ENCODE peak calls at places on chromosomes 11 and 22, in eight cellular contexts. M is mammary epithelial cell; U is spleen; W is tibial nerve; L is CD8-positive, alpha-beta T cell; S is WERI-Rb-1; C is heart left ventricle; G is prostate gland. B is an unnamed sample.

GRCh38 chr11:119711476-119711875 is 17.5 kb downstream of the NECTIN1 start:
- DNase-seq in W (no peak), C (no peak), G (no peak), M (no peak), U (no peak), L (no peak), S (no peak), B (no peak)

GRCh38 chr22:16989915-16990314 is 18.1 kb downstream of the GAB4 start:
- DNase-seq in U (no peak), M (no peak), L (no peak), W (no peak), G (no peak), C (no peak), S (no peak), B (no peak)

GRCh38 chr11:65310756-65311155 is 3.9 kb upstream of the CDC42EP2 start:
- DNase-seq in G (no peak), C (no peak), M (no peak), U (no peak), S (peak), W (no peak), L (no peak), B (no peak)

GRCh38 chr11:122721964-122722266 is 66.4 kb downstream of the UBASH3B start:
- DNase-seq in L (no peak), G (no peak), U (no peak), M (peak), C (no peak), S (no peak), W (no peak), B (no peak)

GRCh38 chr22:23166841-23167610 is 13.3 kb upstream of the BCR start:
- DNase-seq in W (no peak), L (no peak), S (no peak), C (no peak), U (no peak), M (no peak), G (no peak), B (no peak)

GRCh38 chr22:27718186-27719032 is 83.1 kb downstream of the MN1 start:
- DNase-seq in G (peak), L (no peak), U (peak), C (peak), M (peak), S (no peak), W (peak), B (peak)

GRCh38 chr22:46352691-46353386 is 17.3 kb downstream of the TRMU start:
- DNase-seq in W (no peak), C (peak), U (peak), L (no peak), S (peak), M (peak), G (peak), B (peak)

GRCh38 chr11:118051611-118052461 is 25.0 kb upstream of the TMPRSS4 start:
- DNase-seq in L (peak), W (no peak), G (no peak), U (no peak), M (no peak), C (no peak), S (no peak), B (no peak)

GRCh38 chr11:111155021-111155420 is 90.5 kb upstream of the POU2AF2 start:
- DNase-seq in S (no peak), M (no peak), L (no peak), C (no peak), W (no peak), U (no peak), G (no peak), B (no peak)

GRCh38 chr22:40215266-40215665 is 37.5 kb downstream of the TNRC6B start:
- DNase-seq in M (no peak), C (no peak), U (no peak), W (no peak), L (no peak), G (no peak), S (no peak), B (no peak)

GRCh38 chr11:101390539-101390938 is 193.3 kb downstream of the TRPC6 start:
- DNase-seq in M (no peak), W (no peak), G (no peak), L (no peak), U (no peak), S (no peak), C (no peak), B (no peak)

GRCh38 chr11:106875013-106875412 is 143.3 kb downstream of the GUCY1A2 start:
- DNase-seq in M (no peak), U (no peak), C (no peak), L (no peak), G (no peak), S (no peak), W (no peak), B (no peak)

GRCh38 chr22:20558534-20558933 is 51.1 kb downstream of the MED15 start:
- DNase-seq in S (no peak), C (no peak), L (no peak), W (no peak), M (no peak), G (no peak), U (no peak), B (no peak)

GRCh38 chr11:10601722-10602281 is 33.3 kb upstream of the LYVE1 start:
- DNase-seq in L (no peak), W (no peak), S (no peak), C (peak), M (no peak), G (no peak), U (peak), B (no peak)

GRCh38 chr11:132251095-132251494 is 880.7 kb downstream of the NTM start:
- DNase-seq in S (no peak), U (no peak), C (no peak), G (no peak), M (no peak), W (no peak), L (no peak), B (no peak)

GRCh38 chr11:2713069-2713468 is 13.3 kb upstream of the KCNQ1OT1 start:
- DNase-seq in S (no peak), M (no peak), L (no peak), U (no peak), G (no peak), C (no peak), W (no peak), B (no peak)

GRCh38 chr11:129346916-129347315 is 28.7 kb upstream of the BARX2 start:
- DNase-seq in W (no peak), G (no peak), C (no peak), U (no peak), S (no peak), L (no peak), M (peak), B (no peak)

GRCh38 chr11:118914178-118914918 is 11.4 kb downstream of the BCL9L start:
- DNase-seq in M (peak), S (no peak), L (peak), U (peak), G (peak), C (no peak), W (no peak), B (no peak)

GRCh38 chr11:114883472-114883871 is 205.1 kb downstream of the NXPE2 start:
- DNase-seq in W (no peak), C (peak), L (no peak), U (no peak), G (no peak), M (no peak), S (no peak), B (no peak)

GRCh38 chr11:121365304-121365703 is 72.7 kb downstream of the SC5D start:
- DNase-seq in C (no peak), S (no peak), G (no peak), M (no peak), L (no peak), U (no peak), W (no peak), B (no peak)

GRCh38 chr22:32202539-32203180 is 2.2 kb downstream of the RFPL2 start:
- DNase-seq in G (peak), W (no peak), U (no peak), L (peak), M (peak), C (peak), S (peak), B (no peak)

GRCh38 chr11:73838443-73839122 is 38.1 kb downstream of the COA4 start:
- DNase-seq in C (no peak), L (no peak), G (no peak), M (peak), W (no peak), S (no peak), U (no peak), B (no peak)

GRCh38 chr11:1127664-1128162 is 30.0 kb upstream of the MUC5AC start:
- DNase-seq in W (no peak), G (no peak), C (peak), M (no peak), L (no peak), U (no peak), S (no peak), B (no peak)

GRCh38 chr11:96191752-96192151 is 151.2 kb downstream of the MAML2 start:
- DNase-seq in C (no peak), S (no peak), G (no peak), L (no peak), W (no peak), U (no peak), M (no peak), B (no peak)

GRCh38 chr11:96196074-96196787 is 146.8 kb downstream of the MAML2 start:
- DNase-seq in W (no peak), U (no peak), G (no peak), C (no peak), S (no peak), L (no peak), M (no peak), B (no peak)

GRCh38 chr11:96197221-96197620 is 145.8 kb downstream of the MAML2 start:
- DNase-seq in G (no peak), L (no peak), U (no peak), C (no peak), W (no peak), M (no peak), S (no peak), B (no peak)

GRCh38 chr11:96197801-96198465 is 145.1 kb downstream of the MAML2 start:
- DNase-seq in L (no peak), C (no peak), G (no peak), S (no peak), W (no peak), U (no peak), M (no peak), B (no peak)

DNA sequence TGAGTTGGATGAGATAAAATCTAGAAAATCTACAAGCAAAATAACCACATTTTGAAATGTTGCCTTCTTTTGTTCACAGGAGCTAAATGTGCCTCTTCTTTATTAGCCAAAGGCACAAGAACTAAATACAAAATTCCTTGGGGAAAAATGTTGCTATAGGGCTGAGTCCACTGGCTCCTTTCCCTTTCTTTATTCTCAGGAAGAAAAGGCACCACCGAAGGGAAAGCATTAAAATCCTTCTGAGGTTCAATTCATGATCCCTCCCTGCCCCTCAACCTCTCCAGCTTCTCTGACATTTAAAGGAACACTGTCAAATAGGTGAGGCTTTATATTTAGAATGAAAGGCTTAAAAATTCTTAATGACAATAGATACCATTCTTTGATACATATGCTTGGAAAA is 148.4 kb downstream of the MAML2 start:
- DNase-seq in L (no peak), G (no peak), W (no peak), S (no peak), M (no peak), U (no peak), C (no peak), B (no peak)
- H3K27ac ChIP-seq in L (no peak), G (no peak), W (peak), S (no peak), M (no peak), U (peak), C (peak), B (no peak)

GRCh38 chr11:17333799-17334586 is 17.6 kb upstream of the NCR3LG1 start:
- DNase-seq in L (no peak), S (no peak), C (peak), W (no peak), M (no peak), G (no peak), U (no peak), B (no peak)
- H3K27ac ChIP-seq in L (no peak), S (no peak), C (no peak), W (no peak), M (no peak), G (no peak), U (no peak), B (no peak)

GRCh38 chr22:43164636-43165035 is 13.3 kb downstream of the TSPO start:
- DNase-seq in L (no peak), U (no peak), M (no peak), G (no peak), C (peak), W (no peak), S (no peak), B (no peak)
- H3K27ac ChIP-seq in L (no peak), U (no peak), M (no peak), G (peak), C (no peak), W (no peak), S (no peak), B (no peak)

DNA sequence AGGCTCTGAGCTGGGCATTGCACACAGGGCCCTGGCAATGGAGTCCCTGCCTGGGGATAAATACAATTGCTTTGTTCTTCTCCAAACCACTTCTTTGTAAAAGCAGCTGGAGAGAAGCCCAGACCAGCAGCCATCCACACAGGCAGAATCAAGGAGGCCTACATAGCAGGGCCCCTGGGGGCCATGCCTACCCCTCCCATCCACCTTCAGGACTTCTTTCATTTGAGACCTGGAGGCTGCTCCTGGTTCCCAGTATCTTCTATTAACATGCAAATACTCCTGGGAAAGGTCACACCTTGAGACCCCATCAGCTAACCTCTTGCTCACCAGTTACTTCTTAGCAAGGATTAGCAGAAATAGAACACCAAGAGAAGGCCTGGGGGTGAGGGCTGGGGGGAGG is 511.1 kb downstream of the SOX6 start:
- DNase-seq in U (no peak), L (no peak), S (peak), W (no peak), G (no peak), M (no peak), C (no peak), B (no peak)
- H3K27ac ChIP-seq in U (no peak), L (no peak), S (no peak), W (peak), G (no peak), M (no peak), C (no peak), B (no peak)

GRCh38 chr11:124676386-124676785 is 2.7 kb downstream of the SPA17 start:
- DNase-seq in G (no peak), M (no peak), L (no peak), S (no peak), W (no peak), C (no peak), U (no peak), B (no peak)
- H3K27ac ChIP-seq in G (no peak), M (no peak), L (no peak), S (no peak), W (peak), C (peak), U (peak), B (no peak)

GRCh38 chr11:93034640-93035039 is 65.2 kb downstream of the MTNR1B start:
- DNase-seq in C (no peak), W (no peak), G (no peak), U (no peak), S (no peak), M (no peak), L (no peak), B (no peak)
- H3K27ac ChIP-seq in C (no peak), W (no peak), G (no peak), U (no peak), S (no peak), M (no peak), L (no peak), B (no peak)

GRCh38 chr22:38012604-38013072 is 28.3 kb upstream of the SOX10 start:
- DNase-seq in C (no peak), L (no peak), G (no peak), S (no peak), M (no peak), W (no peak), U (no peak), B (no peak)
- H3K27ac ChIP-seq in C (no peak), L (no peak), G (no peak), S (no peak), M (no peak), W (peak), U (no peak), B (peak)

GRCh38 chr11:57598831-57599155 is 1.3 kb downstream of the SERPING1 start:
- DNase-seq in G (no peak), S (no peak), C (no peak), L (no peak), U (no peak), W (no peak), M (no peak), B (no peak)
- H3K27ac ChIP-seq in G (peak), S (no peak), C (peak), L (no peak), U (peak), W (peak), M (no peak), B (peak)

DNA sequence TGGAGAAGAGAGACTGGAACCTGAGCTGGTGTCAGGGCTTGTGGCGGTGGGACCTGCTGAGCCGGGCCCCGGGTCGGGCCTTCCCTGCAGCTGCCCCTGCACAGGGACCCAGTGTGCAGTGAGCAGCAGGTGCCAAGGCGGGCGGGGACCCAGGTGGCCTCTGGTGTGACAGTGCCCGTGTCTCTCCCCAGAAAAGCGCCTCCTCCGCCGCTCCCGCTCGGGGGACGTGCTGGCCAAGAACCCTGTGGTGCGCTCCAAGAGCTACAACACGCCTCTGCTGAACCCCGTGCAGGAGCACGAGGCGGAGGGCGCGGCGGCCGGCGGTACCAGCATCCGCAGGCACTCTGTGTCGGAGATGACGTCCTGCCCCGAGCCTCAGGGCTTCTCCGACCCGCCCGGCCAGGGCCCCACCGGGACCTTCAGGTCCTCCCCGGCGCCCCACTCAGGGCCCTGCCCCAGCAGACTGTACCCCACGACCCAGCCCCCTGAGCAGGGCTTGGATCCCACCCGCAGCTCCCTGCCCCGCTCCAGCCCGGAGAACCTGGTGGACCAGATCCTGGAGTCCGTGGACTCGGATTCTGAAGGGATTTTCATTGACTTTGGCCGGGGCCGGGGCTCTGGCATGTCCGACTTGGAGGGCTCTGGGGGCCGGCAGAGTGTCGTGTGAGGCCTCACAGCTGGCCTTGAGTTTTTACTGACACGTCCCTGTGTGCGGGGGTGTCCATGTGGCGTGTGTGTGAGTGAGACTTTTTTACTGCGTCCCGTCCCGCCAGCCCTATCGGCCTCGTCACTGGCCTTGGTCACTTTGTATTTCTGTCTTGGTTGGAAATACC is 15.6 kb upstream of the ARHGAP8 start:
- DNase-seq in M (no peak), C (peak), L (no peak), G (no peak), U (no peak), S (no peak), W (no peak), B (no peak)
- H3K27ac ChIP-seq in M (no peak), C (no peak), L (no peak), G (no peak), U (no peak), S (no peak), W (no peak), B (no peak)

DNA sequence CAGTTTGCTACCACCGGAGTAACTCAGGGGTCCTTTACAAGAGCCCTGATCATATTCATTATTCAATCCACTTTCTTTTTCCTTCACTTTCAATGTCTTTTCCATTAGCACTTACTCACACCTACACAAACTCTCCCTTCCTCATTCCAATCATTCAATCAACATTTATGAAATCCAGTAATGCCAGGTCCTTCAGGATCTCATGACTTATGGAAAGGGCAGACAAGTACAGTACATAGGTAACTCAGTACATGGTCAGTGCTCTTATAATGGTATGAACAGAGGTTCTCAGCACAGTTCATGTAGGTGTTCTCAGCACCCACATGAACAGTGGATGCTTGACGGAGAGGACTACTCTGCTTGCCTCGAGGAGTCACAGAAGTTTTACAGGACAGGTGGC is 106.6 kb downstream of the USP35 start:
- DNase-seq in U (no peak), S (no peak), C (no peak), L (no peak), G (no peak), W (no peak), M (no peak), B (no peak)
- H3K27ac ChIP-seq in U (no peak), S (no peak), C (no peak), L (no peak), G (no peak), W (no peak), M (no peak), B (peak)

B was measured in epithelial cell of prostate.